ENCODE peak calls at places on chromosomes 11 and 22, in five cellular contexts. G is spleen, O is GM23338, Q is uterus, P is mammary epithelial cell. C is an unnamed sample. For H3K4me1, the result is how much of the 10 kb centered on the place peaks cover.

GRCh38 chr22:48782817-48783511 is 1044.7 kb downstream of the BRD1 start:
- DNase-seq in O (no peak), P (no peak), Q (no peak), G (no peak), C (no peak)

GRCh38 chr11:126150256-126150655 is 61.2 kb downstream of the RPUSD4 start:
- DNase-seq in O (no peak), Q (no peak), G (peak), P (no peak), C (no peak)

GRCh38 chr11:11937433-11937832 is 71.0 kb downstream of the DKK3 start:
- DNase-seq in O (no peak), Q (no peak), P (no peak), G (no peak), C (no peak)

GRCh38 chr11:126282361-126282741 is 542 bp upstream of the TIRAP start:
- DNase-seq in O (peak), G (peak), P (peak), Q (peak), C (no peak)

GRCh38 chr22:22933100-22933806 is 45.6 kb downstream of the IGLL5 start:
- DNase-seq in G (peak), Q (no peak), O (no peak), P (no peak), C (no peak)

GRCh38 chr11:16000065-16000464 is 356.3 kb downstream of the SOX6 start:
- DNase-seq in P (peak), Q (no peak), O (no peak), G (no peak), C (no peak)

GRCh38 chr11:72580648-72580950 is 93.6 kb downstream of the PDE2A start:
- DNase-seq in O (no peak), Q (no peak), P (no peak), G (peak), C (peak)

GRCh38 chr22:42317691-42318547 is 47.5 kb upstream of the TCF20 start:
- DNase-seq in Q (peak), O (peak), G (no peak), P (peak), C (no peak)

GRCh38 chr11:17604913-17605230 is 57.8 kb downstream of the OTOG start:
- DNase-seq in G (peak), P (no peak), O (no peak), Q (no peak), C (no peak)

GRCh38 chr11:132042296-132042695 is 671.9 kb downstream of the NTM start:
- DNase-seq in P (no peak), O (no peak), G (no peak), Q (no peak), C (no peak)

GRCh38 chr11:128246364-128247234 is 340.8 kb downstream of the ETS1 start:
- DNase-seq in Q (peak), P (no peak), G (no peak), O (no peak), C (no peak)

GRCh38 chr11:5624489-5625278 is at the start of gene TRIM34:
- DNase-seq in O (peak), Q (peak), P (peak), G (peak), C (no peak)

GRCh38 chr11:124194696-124195418 is 11.7 kb downstream of the OR10D3 start:
- DNase-seq in Q (no peak), O (peak), P (peak), G (no peak), C (no peak)

GRCh38 chr11:125070699-125071254 is 7.7 kb downstream of the SLC37A2 start:
- DNase-seq in Q (peak), P (peak), O (no peak), G (peak), C (peak)

DNA sequence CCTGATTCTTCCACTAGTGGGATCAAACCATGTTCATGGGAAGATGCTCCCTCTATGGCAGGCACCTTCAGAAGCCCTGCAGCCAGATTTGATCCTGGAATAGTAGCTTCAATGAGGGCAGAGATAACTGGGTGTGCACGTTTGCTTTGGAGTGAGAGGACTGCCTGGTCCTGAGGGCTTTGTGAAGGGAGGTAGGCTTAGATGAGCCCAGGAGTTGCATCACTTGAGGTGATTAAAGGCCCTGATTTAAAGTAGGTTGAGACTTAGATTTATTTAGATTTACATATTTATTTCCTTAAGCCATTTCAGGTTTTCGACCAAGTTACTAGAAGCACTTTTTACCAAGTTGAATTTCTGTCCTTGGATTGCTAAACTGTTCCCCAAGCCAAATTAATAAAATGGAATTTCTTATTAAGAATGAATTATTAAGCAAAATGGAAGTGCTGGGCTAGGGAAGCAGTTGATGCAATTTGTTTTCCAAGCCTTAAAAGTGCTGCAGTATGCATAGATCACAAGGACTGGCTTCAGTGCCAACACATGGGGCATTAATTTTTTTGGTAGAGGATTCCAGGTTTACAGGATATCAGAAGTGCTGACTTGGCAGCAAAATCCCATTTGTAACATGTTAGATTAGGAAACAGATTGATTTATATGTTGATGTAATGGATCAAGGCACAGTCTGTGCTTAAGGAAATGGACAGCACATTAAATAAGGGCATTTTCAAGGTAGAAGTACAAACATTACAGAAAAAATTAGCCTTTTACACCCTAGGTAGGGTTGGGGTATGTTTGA is 33.0 kb downstream of the APLP2 start:
- DNase-seq in G (no peak), P (no peak), Q (no peak), O (no peak), C (no peak)
- H3K4me1 ChIP-seq in G (under half), P (under half), Q (under half), O (under half), C (under half)

DNA sequence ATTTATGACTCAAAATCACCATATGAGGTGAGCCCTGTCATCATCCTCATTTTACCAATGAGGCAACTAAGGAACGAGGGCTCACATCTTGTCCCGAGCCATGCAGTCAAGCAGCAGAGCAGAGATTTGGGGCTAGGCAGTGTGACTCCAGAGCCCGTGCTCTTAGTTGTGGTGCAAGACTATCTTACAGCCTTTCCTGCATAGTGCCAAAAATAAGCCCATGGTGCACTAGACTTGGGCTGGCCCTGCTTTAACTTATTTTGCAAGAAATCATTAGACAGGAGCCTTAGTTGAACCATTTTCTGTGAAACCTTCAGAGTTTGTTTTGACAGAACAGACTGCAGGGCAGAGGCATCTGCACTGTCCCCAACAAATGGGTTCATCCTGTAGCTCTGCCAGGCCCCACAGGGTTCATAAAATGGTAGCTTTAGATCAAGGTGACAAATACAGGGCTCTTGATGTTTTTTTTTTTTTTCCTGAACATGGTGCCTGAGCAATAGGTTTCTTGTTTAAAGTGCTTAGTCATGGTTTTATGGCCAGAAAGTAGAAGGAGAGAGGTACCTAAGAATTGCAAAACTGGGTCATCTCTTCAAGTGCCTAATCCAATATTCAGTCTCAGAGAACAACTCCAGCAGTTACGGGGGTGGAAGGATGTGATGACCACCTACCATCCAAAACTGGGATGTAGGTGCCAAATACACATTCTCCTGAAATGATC is 56.6 kb downstream of the BMAL1 start:
- DNase-seq in P (peak), Q (no peak), O (no peak), G (no peak), C (no peak)
- H3K4me1 ChIP-seq in P (half or more), Q (under half), O (under half), G (under half), C (half or more)

GRCh38 chr11:44562836-44563460 is 2.5 kb upstream of the CD82 start:
- DNase-seq in Q (no peak), O (no peak), P (no peak), G (no peak), C (peak)

GRCh38 chr11:44564198-44564597 is 1.3 kb upstream of the CD82 start:
- DNase-seq in O (no peak), P (peak), Q (peak), G (no peak), C (peak)

GRCh38 chr11:44561275-44561781 is 4.1 kb upstream of the CD82 start:
- DNase-seq in O (no peak), P (peak), Q (no peak), G (no peak), C (peak)

GRCh38 chr11:44563716-44564115 is 1.7 kb upstream of the CD82 start:
- DNase-seq in G (no peak), O (no peak), P (no peak), Q (no peak), C (no peak)

GRCh38 chr11:44561964-44562734 is 3.3 kb upstream of the CD82 start:
- DNase-seq in Q (no peak), P (no peak), G (no peak), O (no peak), C (peak)
- H3K4me1 ChIP-seq in Q (under half), P (half or more), G (under half), O (under half), C (under half)

GRCh38 chr11:129290966-129291365 is 84.7 kb upstream of the BARX2 start:
- DNase-seq in P (no peak), O (no peak), G (no peak), Q (no peak), C (no peak)
- H3K4me1 ChIP-seq in P (under half), O (under half), G (under half), Q (under half), C (under half)

GRCh38 chr11:65429724-65430405 is 7.3 kb downstream of the NEAT1 start:
- DNase-seq in P (peak), Q (peak), G (peak), O (peak), C (peak)
- H3K4me1 ChIP-seq in P (under half), Q (under half), G (half or more), O (under half), C (under half)

GRCh38 chr11:43997022-43997665 is 50.6 kb upstream of the ACCSL start:
- DNase-seq in P (no peak), G (peak), Q (no peak), O (no peak), C (no peak)
- H3K4me1 ChIP-seq in P (under half), G (under half), Q (under half), O (under half), C (under half)

GRCh38 chr22:25221790-25222189 is 2.4 kb downstream of the CRYBB2 start:
- DNase-seq in O (no peak), Q (no peak), P (no peak), G (no peak), C (no peak)
- H3K4me1 ChIP-seq in O (under half), Q (under half), P (under half), G (under half), C (under half)

DNA sequence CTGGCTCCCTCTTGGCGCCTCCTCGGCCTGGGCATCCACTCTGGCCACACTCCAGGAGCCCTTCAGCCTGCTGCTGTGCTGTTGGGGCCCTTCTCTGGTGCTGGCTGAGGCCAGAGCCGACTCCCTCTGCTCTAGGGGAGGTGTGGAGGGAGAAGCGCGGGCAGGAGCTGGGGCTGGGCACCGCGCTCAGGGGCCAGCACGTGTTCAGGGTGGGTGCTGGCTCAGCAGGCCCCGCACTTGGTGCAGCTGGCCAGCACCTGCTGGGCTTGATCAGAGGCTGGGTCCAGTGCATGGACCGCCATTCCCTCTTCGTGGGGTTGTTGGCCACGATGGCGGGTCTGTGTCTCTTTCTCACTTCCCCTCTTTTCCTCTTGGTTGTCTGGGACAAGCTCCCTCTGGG is 2381.0 kb downstream of the LRRC4C start:
- DNase-seq in G (no peak), Q (no peak), P (no peak), O (no peak), C (no peak)
- H3K4me1 ChIP-seq in G (under half), Q (under half), P (under half), O (under half), C (under half)

GRCh38 chr11:61626580-61627380 is 45.9 kb upstream of the SYT7 start:
- DNase-seq in G (no peak), Q (no peak), O (peak), P (peak), C (peak)
- H3K4me1 ChIP-seq in G (under half), Q (under half), O (under half), P (under half), C (under half)

C was measured in RWPE2.